ENCODE peak calls at places on chromosomes 2 and 18, in seven cellular contexts. J is endodermal cell, Q is AG04450, E is WERI-Rb-1, U is upper lobe of right lung, P is AG09309, X is uterus. Z is an unnamed sample.

GRCh38 chr2:88601302-88601701 is 26.0 kb downstream of the EIF2AK3 start:
- DNase-seq in X (no peak), J (no peak), U (no peak), Q (no peak), E (peak; percentile 16), P (no peak), Z (peak; percentile 87)

GRCh38 chr18:66495844-66496243 is 108.0 kb downstream of the CDH19 start:
- DNase-seq in E (peak; percentile 66), P (no peak), X (no peak), U (peak; percentile 63), Q (no peak), J (peak; percentile 94), Z (peak; percentile 2)

GRCh38 chr2:152462591-152463178 is 127.7 kb downstream of the FMNL2 start:
- DNase-seq in P (no peak), J (no peak), X (no peak), Q (no peak), E (no peak), U (no peak), Z (no peak)

GRCh38 chr2:235048549-235048948 is 96.7 kb downstream of the SH3BP4 start:
- DNase-seq in U (no peak), P (no peak), Q (no peak), E (no peak), J (peak; percentile 20), X (no peak), Z (no peak)

GRCh38 chr2:69980408-69980807 is 19.0 kb upstream of the ASPRV1 start:
- DNase-seq in E (no peak), P (peak; percentile 41), Q (peak; percentile 46), J (no peak), X (no peak), U (no peak), Z (peak; percentile 59)

GRCh38 chr2:23220687-23221086 is 164.3 kb upstream of the KLHL29 start:
- DNase-seq in U (no peak), P (no peak), X (no peak), E (no peak), Q (no peak), J (no peak), Z (no peak)

GRCh38 chr2:108182489-108182888 is 57.3 kb upstream of the SULT1C3 start:
- DNase-seq in J (peak; percentile 89), Q (no peak), E (peak; percentile 17), X (no peak), U (no peak), P (no peak), Z (peak; percentile 7)

GRCh38 chr2:37645363-37645762 is 26.1 kb downstream of the CDC42EP3 start:
- DNase-seq in X (no peak), U (no peak), J (no peak), P (no peak), E (no peak), Q (no peak), Z (no peak)

GRCh38 chr2:46198164-46198883 is 98.9 kb upstream of the EPAS1 start:
- DNase-seq in P (no peak), X (no peak), U (no peak), J (no peak), Q (no peak), E (no peak), Z (no peak)

GRCh38 chr2:10282621-10283105 is 20.0 kb upstream of the HPCAL1 start:
- DNase-seq in E (no peak), U (peak; percentile 55), Q (no peak), P (no peak), X (no peak), J (no peak), Z (no peak)

GRCh38 chr2:138453815-138454214 is 47.8 kb upstream of the SPOPL start:
- DNase-seq in X (no peak), E (no peak), Q (no peak), U (no peak), J (no peak), P (no peak), Z (no peak)

GRCh38 chr2:3115301-3116042 is 262.1 kb downstream of the EIPR1 start:
- DNase-seq in J (no peak), Q (no peak), X (no peak), U (peak; percentile 26), P (no peak), E (no peak), Z (no peak)

GRCh38 chr2:210584834-210585233 is 28.4 kb downstream of the CPS1 start:
- DNase-seq in P (no peak), X (no peak), J (no peak), E (no peak), U (no peak), Q (no peak), Z (no peak)

GRCh38 chr2:187528042-187528441 is 26.2 kb downstream of the TFPI start:
- DNase-seq in U (no peak), P (no peak), E (no peak), Q (no peak), X (no peak), J (no peak), Z (no peak)

GRCh38 chr2:38376346-38376682 is 759 bp downstream of the ATL2 start:
- DNase-seq in Q (no peak), P (no peak), X (peak; percentile 52), J (peak; percentile 83), U (no peak), E (peak; percentile 73), Z (peak; percentile 83)

GRCh38 chr2:213722564-213722963 is 438.3 kb downstream of the SPAG16 start:
- DNase-seq in Q (no peak), J (no peak), P (no peak), E (no peak), X (no peak), U (no peak), Z (no peak)

GRCh38 chr18:46402945-46403344 is 254.1 kb downstream of the LOXHD1 start:
- DNase-seq in X (no peak), Q (no peak), P (no peak), U (no peak), E (no peak), J (no peak), Z (no peak)

GRCh38 chr2:123179526-123179925 is 845.6 kb upstream of the CNTNAP5 start:
- DNase-seq in U (no peak), Q (no peak), X (no peak), E (no peak), P (no peak), J (peak; percentile 51), Z (no peak)

GRCh38 chr2:65329551-65329950 is 101.9 kb downstream of the ACTR2 start:
- DNase-seq in J (peak; percentile 45), X (no peak), P (no peak), E (peak; percentile 46), Q (no peak), U (no peak), Z (no peak)

GRCh38 chr2:240379089-240379636 is 56.3 kb upstream of the GPC1 start:
- DNase-seq in J (no peak), U (no peak), E (no peak), X (no peak), Q (no peak), P (no peak), Z (no peak)

GRCh38 chr2:146037334-146037870 is 1517.5 kb upstream of the ZEB2 start:
- DNase-seq in X (no peak), U (no peak), E (no peak), J (no peak), P (no peak), Q (no peak), Z (no peak)

GRCh38 chr2:147008481-147008880 is 836.3 kb upstream of the ACVR2A start:
- DNase-seq in Q (no peak), J (no peak), E (no peak), X (no peak), P (no peak), U (no peak), Z (no peak)

GRCh38 chr18:26014462-26014861 is 76.0 kb downstream of the SS18 start:
- DNase-seq in X (no peak), J (no peak), P (no peak), Q (no peak), E (no peak), U (no peak), Z (no peak)

GRCh38 chr2:56589820-56590219 is 406.0 kb downstream of the CCDC85A start:
- DNase-seq in J (peak; percentile 38), E (no peak), X (no peak), Q (no peak), P (no peak), U (no peak), Z (no peak)

GRCh38 chr18:68865021-68865420 is 67.1 kb downstream of the CCDC102B start:
- DNase-seq in X (no peak), U (no peak), Q (no peak), J (no peak), E (no peak), P (no peak), Z (no peak)

GRCh38 chr2:157420771-157421323 is 23.0 kb downstream of the CYTIP start:
- DNase-seq in U (no peak), X (no peak), J (no peak), P (peak; percentile 52), Q (no peak), E (no peak), Z (peak; percentile 47)

GRCh38 chr2:172092716-172093415 is 7.6 kb downstream of the DLX1 start:
- DNase-seq in U (no peak), Q (no peak), E (no peak), P (no peak), J (peak; percentile 54), X (no peak), Z (no peak)

GRCh38 chr2:172095146-172095904 is 7.4 kb downstream of the DLX2 start:
- DNase-seq in X (peak; percentile 38), J (peak; percentile 89), P (peak; percentile 79), U (no peak), E (no peak), Q (peak; percentile 51), Z (peak; percentile 61)

GRCh38 chr2:172093416-172094318 is 8.4 kb downstream of the DLX1 start:
- DNase-seq in X (no peak), U (no peak), E (no peak), J (no peak), Q (no peak), P (no peak), Z (no peak)

GRCh38 chr2:172095905-172096660 is 6.6 kb downstream of the DLX2 start:
- DNase-seq in X (no peak), E (no peak), J (peak; percentile 80), U (no peak), Q (no peak), P (no peak), Z (no peak)

GRCh38 chr2:172094319-172095145 is 8.2 kb downstream of the DLX2 start:
- DNase-seq in E (no peak), U (no peak), J (peak; percentile 78), X (no peak), Q (no peak), P (no peak), Z (no peak)
- H3K4me3 ChIP-seq in E (peak overlapping the region; percentile 47), U (peak overlapping the region; percentile 39), J (peak overlapping the region; percentile 64), X (peak overlapping the region; percentile 25), Q (peak overlapping the region; percentile 63), P (peak overlapping the region; percentile 81), Z (peak overlapping the region; percentile 58)

GRCh38 chr2:100653449-100654045 is 90.8 kb downstream of the PDCL3 start:
- DNase-seq in U (no peak), X (no peak), P (no peak), Q (no peak), J (no peak), E (no peak), Z (no peak)
- TF ChIP-seq CTCF in U (no peak), X (no peak), P (no peak), Q (no peak), J (no peak), E (no peak), Z (no peak)

GRCh38 chr2:109331864-109332848 is 203.2 kb downstream of the SH3RF3 start:
- DNase-seq in J (peak; percentile 81), Q (peak; percentile 83), E (no peak), U (peak; percentile 85), X (peak; percentile 71), P (peak; percentile 66), Z (peak; percentile 95)
- H3K4me3 ChIP-seq in J (no peak overlapping the region), Q (no peak overlapping the region), E (no peak overlapping the region), U (peak overlapping the region; percentile 28), X (no peak overlapping the region), P (no peak overlapping the region), Z (peak overlapping the region; percentile 24)

GRCh38 chr2:85538507-85539360 is at the start of gene MAT2A:
- DNase-seq in P (peak; percentile 67), Q (peak; percentile 80), J (peak; percentile 99), E (peak; percentile 96), U (peak; percentile 98), X (peak; percentile 96), Z (peak; percentile 93)
- TF ChIP-seq CTCF in P (peak; percentile 75), Q (peak; percentile 80), J (peak; percentile 85), E (peak; percentile 88), U (peak; percentile 81), X (peak; percentile 69), Z (peak; percentile 66)

Z was measured in fibroblast of villous mesenchyme.